ENCODE peak calls at places on chromosomes 5 and 9, in seven cellular contexts. One of them, this sample, is unnamed.

GRCh38 chr5:16536246-16536645 is 70.6 kb upstream of the ZNF622 start:
- DNase-seq in CD8-positive, alpha-beta T cell: no peak
- DNase-seq in HepG2: peak; percentile 7
- DNase-seq in transverse colon: no peak
- DNase-seq in CD4-positive, CD25-positive, alpha-beta regulatory T cell: no peak
- DNase-seq in adrenal gland: no peak
- DNase-seq in A673: no peak
- DNase-seq in this sample: no peak

GRCh38 chr5:176680226-176680563 is 32.9 kb downstream of the TSPAN17 start:
- DNase-seq in CD8-positive, alpha-beta T cell: no peak
- DNase-seq in HepG2: no peak
- DNase-seq in transverse colon: no peak
- DNase-seq in CD4-positive, CD25-positive, alpha-beta regulatory T cell: no peak
- DNase-seq in adrenal gland: no peak
- DNase-seq in A673: no peak
- DNase-seq in this sample: no peak

GRCh38 chr5:140673187-140673976 is at the start of gene DND1:
- DNase-seq in CD8-positive, alpha-beta T cell: no peak
- DNase-seq in HepG2: no peak
- DNase-seq in transverse colon: no peak
- DNase-seq in CD4-positive, CD25-positive, alpha-beta regulatory T cell: no peak
- DNase-seq in adrenal gland: no peak
- DNase-seq in A673: no peak
- DNase-seq in this sample: no peak

GRCh38 chr9:88532320-88532719 is 2.7 kb upstream of the NXNL2 start:
- DNase-seq in CD8-positive, alpha-beta T cell: no peak
- DNase-seq in HepG2: no peak
- DNase-seq in transverse colon: no peak
- DNase-seq in CD4-positive, CD25-positive, alpha-beta regulatory T cell: peak; percentile 28
- DNase-seq in adrenal gland: no peak
- DNase-seq in A673: peak; percentile 93
- DNase-seq in this sample: no peak

GRCh38 chr5:3262451-3262850 is 333.2 kb upstream of the IRX1 start:
- DNase-seq in CD8-positive, alpha-beta T cell: no peak
- DNase-seq in HepG2: no peak
- DNase-seq in transverse colon: no peak
- DNase-seq in CD4-positive, CD25-positive, alpha-beta regulatory T cell: no peak
- DNase-seq in adrenal gland: no peak
- DNase-seq in A673: no peak
- DNase-seq in this sample: no peak

GRCh38 chr5:152686931-152687330 is 281.9 kb upstream of the NMUR2 start:
- DNase-seq in CD8-positive, alpha-beta T cell: no peak
- DNase-seq in HepG2: no peak
- DNase-seq in transverse colon: no peak
- DNase-seq in CD4-positive, CD25-positive, alpha-beta regulatory T cell: no peak
- DNase-seq in adrenal gland: no peak
- DNase-seq in A673: no peak
- DNase-seq in this sample: no peak

GRCh38 chr9:136799079-136799853 is 3.1 kb downstream of the CCDC183 start:
- DNase-seq in CD8-positive, alpha-beta T cell: no peak
- DNase-seq in HepG2: peak; percentile 80
- DNase-seq in transverse colon: peak; percentile 83
- DNase-seq in CD4-positive, CD25-positive, alpha-beta regulatory T cell: no peak
- DNase-seq in adrenal gland: no peak
- DNase-seq in A673: no peak
- DNase-seq in this sample: no peak

GRCh38 chr9:135373151-135373685 is 106.4 kb upstream of the PPP1R26 start:
- DNase-seq in CD8-positive, alpha-beta T cell: no peak
- DNase-seq in HepG2: no peak
- DNase-seq in transverse colon: no peak
- DNase-seq in CD4-positive, CD25-positive, alpha-beta regulatory T cell: no peak
- DNase-seq in adrenal gland: no peak
- DNase-seq in A673: no peak
- DNase-seq in this sample: no peak

GRCh38 chr5:10719965-10720364 is 41.1 kb downstream of the DAP start:
- DNase-seq in CD8-positive, alpha-beta T cell: no peak
- DNase-seq in HepG2: no peak
- DNase-seq in transverse colon: no peak
- DNase-seq in CD4-positive, CD25-positive, alpha-beta regulatory T cell: no peak
- DNase-seq in adrenal gland: no peak
- DNase-seq in A673: no peak
- DNase-seq in this sample: no peak

GRCh38 chr9:92963831-92964606 is 16.7 kb downstream of the FGD3 start:
- DNase-seq in CD8-positive, alpha-beta T cell: peak; percentile 64
- DNase-seq in HepG2: peak; percentile 39
- DNase-seq in transverse colon: peak; percentile 59
- DNase-seq in CD4-positive, CD25-positive, alpha-beta regulatory T cell: peak; percentile 95
- DNase-seq in adrenal gland: no peak
- DNase-seq in A673: no peak
- DNase-seq in this sample: no peak

GRCh38 chr9:136717399-136717798 is 5.0 kb downstream of the DIPK1B start:
- DNase-seq in CD8-positive, alpha-beta T cell: no peak
- DNase-seq in HepG2: no peak
- DNase-seq in transverse colon: no peak
- DNase-seq in CD4-positive, CD25-positive, alpha-beta regulatory T cell: no peak
- DNase-seq in adrenal gland: no peak
- DNase-seq in A673: no peak
- DNase-seq in this sample: no peak

GRCh38 chr5:7881816-7882215 is 12.9 kb downstream of the MTRR start:
- DNase-seq in CD8-positive, alpha-beta T cell: no peak
- DNase-seq in HepG2: no peak
- DNase-seq in transverse colon: no peak
- DNase-seq in CD4-positive, CD25-positive, alpha-beta regulatory T cell: no peak
- DNase-seq in adrenal gland: no peak
- DNase-seq in A673: no peak
- DNase-seq in this sample: no peak

GRCh38 chr9:6354072-6354686 is 26.0 kb downstream of the TPD52L3 start:
- DNase-seq in CD8-positive, alpha-beta T cell: no peak
- DNase-seq in HepG2: peak; percentile 61
- DNase-seq in transverse colon: no peak
- DNase-seq in CD4-positive, CD25-positive, alpha-beta regulatory T cell: peak; percentile 72
- DNase-seq in adrenal gland: peak; percentile 19
- DNase-seq in A673: peak; percentile 71
- DNase-seq in this sample: peak; percentile 62

GRCh38 chr9:96565684-96566360 is 53.8 kb downstream of the CDC14B start:
- DNase-seq in CD8-positive, alpha-beta T cell: no peak
- DNase-seq in HepG2: no peak
- DNase-seq in transverse colon: peak; percentile 13
- DNase-seq in CD4-positive, CD25-positive, alpha-beta regulatory T cell: no peak
- DNase-seq in adrenal gland: no peak
- DNase-seq in A673: no peak
- DNase-seq in this sample: no peak

GRCh38 chr5:59608745-59609144 is 284.8 kb downstream of the PDE4D start:
- DNase-seq in CD8-positive, alpha-beta T cell: no peak
- DNase-seq in HepG2: no peak
- DNase-seq in transverse colon: no peak
- DNase-seq in CD4-positive, CD25-positive, alpha-beta regulatory T cell: peak; percentile 1
- DNase-seq in adrenal gland: no peak
- DNase-seq in A673: no peak
- DNase-seq in this sample: peak; percentile 4

GRCh38 chr5:131570757-131571156 is 64.3 kb downstream of the RAPGEF6 start:
- DNase-seq in CD8-positive, alpha-beta T cell: no peak
- DNase-seq in HepG2: no peak
- DNase-seq in transverse colon: no peak
- DNase-seq in CD4-positive, CD25-positive, alpha-beta regulatory T cell: no peak
- DNase-seq in adrenal gland: no peak
- DNase-seq in A673: no peak
- DNase-seq in this sample: no peak

GRCh38 chr5:151864349-151864748 is 60.3 kb downstream of the GLRA1 start:
- DNase-seq in CD8-positive, alpha-beta T cell: no peak
- DNase-seq in HepG2: no peak
- DNase-seq in transverse colon: no peak
- DNase-seq in CD4-positive, CD25-positive, alpha-beta regulatory T cell: no peak
- DNase-seq in adrenal gland: no peak
- DNase-seq in A673: no peak
- DNase-seq in this sample: no peak

GRCh38 chr5:116637149-116637740 is 62.6 kb upstream of the SEMA6A start:
- DNase-seq in CD8-positive, alpha-beta T cell: no peak
- DNase-seq in HepG2: no peak
- DNase-seq in transverse colon: no peak
- DNase-seq in CD4-positive, CD25-positive, alpha-beta regulatory T cell: no peak
- DNase-seq in adrenal gland: no peak
- DNase-seq in A673: no peak
- DNase-seq in this sample: no peak
- H3K4me3 ChIP-seq in CD8-positive, alpha-beta T cell: no peak overlapping the region
- H3K4me3 ChIP-seq in HepG2: no peak overlapping the region
- H3K4me3 ChIP-seq in transverse colon: no peak overlapping the region
- H3K4me3 ChIP-seq in CD4-positive, CD25-positive, alpha-beta regulatory T cell: no peak overlapping the region
- H3K4me3 ChIP-seq in adrenal gland: no peak overlapping the region
- H3K4me3 ChIP-seq in A673: no peak overlapping the region
- H3K4me3 ChIP-seq in this sample: no peak overlapping the region

GRCh38 chr9:98728500-98728899 is 19.8 kb upstream of the GABBR2 start:
- DNase-seq in CD8-positive, alpha-beta T cell: no peak
- DNase-seq in HepG2: no peak
- DNase-seq in transverse colon: no peak
- DNase-seq in CD4-positive, CD25-positive, alpha-beta regulatory T cell: no peak
- DNase-seq in adrenal gland: no peak
- DNase-seq in A673: no peak
- DNase-seq in this sample: no peak

GRCh38 chr9:98732091-98732490 is 23.4 kb upstream of the GABBR2 start:
- DNase-seq in CD8-positive, alpha-beta T cell: no peak
- DNase-seq in HepG2: no peak
- DNase-seq in transverse colon: no peak
- DNase-seq in CD4-positive, CD25-positive, alpha-beta regulatory T cell: no peak
- DNase-seq in adrenal gland: no peak
- DNase-seq in A673: no peak
- DNase-seq in this sample: no peak

GRCh38 chr9:98732801-98733200 is 24.1 kb upstream of the GABBR2 start:
- DNase-seq in CD8-positive, alpha-beta T cell: no peak
- DNase-seq in HepG2: no peak
- DNase-seq in transverse colon: no peak
- DNase-seq in CD4-positive, CD25-positive, alpha-beta regulatory T cell: no peak
- DNase-seq in adrenal gland: no peak
- DNase-seq in A673: no peak
- DNase-seq in this sample: no peak

GRCh38 chr9:98727428-98727827 is 18.7 kb upstream of the GABBR2 start:
- DNase-seq in CD8-positive, alpha-beta T cell: no peak
- DNase-seq in HepG2: no peak
- DNase-seq in transverse colon: no peak
- DNase-seq in CD4-positive, CD25-positive, alpha-beta regulatory T cell: no peak
- DNase-seq in adrenal gland: no peak
- DNase-seq in A673: no peak
- DNase-seq in this sample: no peak

DNA sequence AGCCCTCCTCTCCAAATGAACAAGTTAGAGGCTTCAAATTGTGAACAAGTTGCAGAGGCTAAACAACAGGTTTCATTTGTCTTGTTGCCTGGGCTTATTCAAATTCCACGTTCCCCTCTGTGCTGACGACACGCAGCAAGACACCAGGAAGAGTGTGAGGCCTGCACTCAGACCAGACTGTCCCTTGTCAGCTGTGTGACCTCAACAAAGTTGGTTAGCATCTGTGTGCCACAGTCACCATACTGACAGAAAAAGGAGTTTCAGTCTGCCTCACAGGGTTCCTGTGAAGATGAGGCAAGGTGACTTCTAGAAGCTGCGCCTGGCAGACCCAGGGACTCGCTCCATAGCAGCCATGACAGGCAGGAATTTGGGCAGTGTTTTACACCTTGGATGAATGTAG is 22.2 kb upstream of the GABBR2 start:
- DNase-seq in CD8-positive, alpha-beta T cell: no peak
- DNase-seq in HepG2: no peak
- DNase-seq in transverse colon: no peak
- DNase-seq in CD4-positive, CD25-positive, alpha-beta regulatory T cell: no peak
- DNase-seq in adrenal gland: no peak
- DNase-seq in A673: no peak
- DNase-seq in this sample: no peak
- H3K4me1 ChIP-seq in CD8-positive, alpha-beta T cell: no peaks in the 10 kb centered on the region
- H3K4me1 ChIP-seq in HepG2: no peaks in the 10 kb centered on the region
- H3K4me1 ChIP-seq in transverse colon: no peaks in the 10 kb centered on the region
- H3K4me1 ChIP-seq in CD4-positive, CD25-positive, alpha-beta regulatory T cell: no peaks in the 10 kb centered on the region
- H3K4me1 ChIP-seq in adrenal gland: no peaks in the 10 kb centered on the region
- H3K4me1 ChIP-seq in A673: no peaks in the 10 kb centered on the region
- H3K4me1 ChIP-seq in this sample: no peaks in the 10 kb centered on the region

GRCh38 chr5:113278976-113279375 is 155.8 kb downstream of the TSSK1B start:
- DNase-seq in CD8-positive, alpha-beta T cell: no peak
- DNase-seq in HepG2: no peak
- DNase-seq in transverse colon: no peak
- DNase-seq in CD4-positive, CD25-positive, alpha-beta regulatory T cell: no peak
- DNase-seq in adrenal gland: no peak
- DNase-seq in A673: no peak
- DNase-seq in this sample: no peak

GRCh38 chr5:113273949-113274348 is 160.8 kb downstream of the TSSK1B start:
- DNase-seq in CD8-positive, alpha-beta T cell: no peak
- DNase-seq in HepG2: no peak
- DNase-seq in transverse colon: no peak
- DNase-seq in CD4-positive, CD25-positive, alpha-beta regulatory T cell: peak; percentile 44
- DNase-seq in adrenal gland: no peak
- DNase-seq in A673: no peak
- DNase-seq in this sample: no peak

GRCh38 chr5:113274836-113275414 is 159.9 kb downstream of the TSSK1B start:
- DNase-seq in CD8-positive, alpha-beta T cell: no peak
- DNase-seq in HepG2: no peak
- DNase-seq in transverse colon: no peak
- DNase-seq in CD4-positive, CD25-positive, alpha-beta regulatory T cell: no peak
- DNase-seq in adrenal gland: no peak
- DNase-seq in A673: no peak
- DNase-seq in this sample: no peak

GRCh38 chr5:113276493-113276892 is 158.3 kb downstream of the TSSK1B start:
- DNase-seq in CD8-positive, alpha-beta T cell: no peak
- DNase-seq in HepG2: no peak
- DNase-seq in transverse colon: no peak
- DNase-seq in CD4-positive, CD25-positive, alpha-beta regulatory T cell: no peak
- DNase-seq in adrenal gland: no peak
- DNase-seq in A673: no peak
- DNase-seq in this sample: no peak

DNA sequence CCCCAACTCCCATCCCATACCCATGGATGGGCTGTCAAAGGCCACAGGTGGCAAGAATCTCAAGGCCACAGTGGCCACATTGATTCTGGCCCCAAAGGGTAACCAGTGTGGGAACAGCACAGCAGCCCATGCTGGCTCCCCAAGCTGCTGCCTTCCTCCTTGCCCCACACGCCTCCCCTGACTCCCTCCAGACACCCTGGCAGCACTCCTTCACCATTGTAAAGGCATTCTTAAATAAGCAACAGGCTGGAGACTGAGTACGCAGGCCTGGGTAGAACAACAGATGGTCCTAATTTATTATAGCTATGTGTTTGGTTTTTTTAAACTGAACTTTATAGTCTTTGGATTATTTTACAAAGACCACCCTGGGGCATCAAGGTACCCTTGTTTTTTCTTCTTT is 158.8 kb downstream of the TSSK1B start:
- DNase-seq in CD8-positive, alpha-beta T cell: no peak
- DNase-seq in HepG2: no peak
- DNase-seq in transverse colon: no peak
- DNase-seq in CD4-positive, CD25-positive, alpha-beta regulatory T cell: no peak
- DNase-seq in adrenal gland: no peak
- DNase-seq in A673: no peak
- DNase-seq in this sample: no peak
- H3K4me3 ChIP-seq in CD8-positive, alpha-beta T cell: no peak overlapping the region
- H3K4me3 ChIP-seq in HepG2: no peak overlapping the region
- H3K4me3 ChIP-seq in transverse colon: no peak overlapping the region
- H3K4me3 ChIP-seq in CD4-positive, CD25-positive, alpha-beta regulatory T cell: no peak overlapping the region
- H3K4me3 ChIP-seq in adrenal gland: no peak overlapping the region
- H3K4me3 ChIP-seq in A673: no peak overlapping the region
- H3K4me3 ChIP-seq in this sample: no peak overlapping the region

GRCh38 chr9:134345737-134346136 is 19.5 kb downstream of the RXRA start:
- DNase-seq in CD8-positive, alpha-beta T cell: no peak
- DNase-seq in HepG2: no peak
- DNase-seq in transverse colon: no peak
- DNase-seq in CD4-positive, CD25-positive, alpha-beta regulatory T cell: no peak
- DNase-seq in adrenal gland: no peak
- DNase-seq in A673: no peak
- DNase-seq in this sample: no peak
- H3K4me1 ChIP-seq in CD8-positive, alpha-beta T cell: peaks cover 15% of the 10 kb centered on the region
- H3K4me1 ChIP-seq in HepG2: no peaks in the 10 kb centered on the region
- H3K4me1 ChIP-seq in transverse colon: peaks cover 35% of the 10 kb centered on the region
- H3K4me1 ChIP-seq in CD4-positive, CD25-positive, alpha-beta regulatory T cell: peaks cover 5% of the 10 kb centered on the region
- H3K4me1 ChIP-seq in adrenal gland: peaks cover 64% of the 10 kb centered on the region
- H3K4me1 ChIP-seq in A673: peaks cover 45% of the 10 kb centered on the region
- H3K4me1 ChIP-seq in this sample: peaks cover 6% of the 10 kb centered on the region